ENCODE peak calls at places on chromosomes 4 and X, in five cellular contexts. G is lung, Z is pancreas, C is left lung, O is keratinocyte. T is an unnamed sample.

GRCh38 chr4:8920969-8921368 is 49.3 kb upstream of the HMX1 start:
- DNase-seq in G (peak; percentile 23), C (no peak), Z (no peak), O (no peak), T (no peak)

GRCh38 chr4:127586922-127587571 is 45.7 kb upstream of the INTU start:
- DNase-seq in Z (no peak), G (no peak), O (no peak), C (no peak), T (no peak)

GRCh38 chr4:124902111-124902510 is 189.6 kb upstream of the ANKRD50 start:
- DNase-seq in Z (no peak), O (no peak), G (no peak), C (no peak), T (no peak)

GRCh38 chr4:56575820-56576429 is 70.3 kb downstream of the ARL9 start:
- DNase-seq in Z (no peak), C (no peak), G (no peak), O (no peak), T (peak; percentile 7)

GRCh38 chr4:168553714-168554370 is 57.0 kb downstream of the PALLD start:
- DNase-seq in O (no peak), G (no peak), Z (no peak), C (no peak), T (no peak)

GRCh38 chrX:46649421-46650260 is 76.1 kb downstream of the CHST7 start:
- DNase-seq in Z (no peak), C (peak; percentile 43), O (no peak), G (no peak), T (no peak)

GRCh38 chrX:49206543-49206942 is 6.5 kb upstream of the SYP start:
- DNase-seq in G (no peak), O (no peak), C (no peak), Z (no peak), T (no peak)

GRCh38 chrX:22135994-22136684 is 104.0 kb downstream of the PHEX start:
- DNase-seq in O (no peak), G (no peak), C (no peak), Z (no peak), T (peak; percentile 42)

GRCh38 chr4:53895137-53895536 is 169.3 kb downstream of the CHIC2 start:
- DNase-seq in C (no peak), O (no peak), G (no peak), Z (no peak), T (no peak)

GRCh38 chr4:112520598-112521122 is 4.7 kb upstream of the NEUROG2 start:
- DNase-seq in G (no peak), Z (no peak), O (no peak), C (no peak), T (no peak)

GRCh38 chr4:55553442-55553841 is 6.7 kb upstream of the CLOCK start:
- DNase-seq in C (peak; percentile 33), G (peak; percentile 44), O (no peak), Z (no peak), T (no peak)

GRCh38 chr4:132123870-132124623 is 1025.0 kb upstream of the PCDH10 start:
- DNase-seq in C (no peak), O (no peak), Z (no peak), G (no peak), T (no peak)

GRCh38 chr4:142600952-142601351 is 245.1 kb downstream of the INPP4B start:
- DNase-seq in C (no peak), Z (no peak), O (no peak), G (no peak), T (no peak)

GRCh38 chr4:36587909-36588472 is 306.6 kb downstream of the DTHD1 start:
- DNase-seq in C (no peak), Z (no peak), O (no peak), G (no peak), T (no peak)

DNA sequence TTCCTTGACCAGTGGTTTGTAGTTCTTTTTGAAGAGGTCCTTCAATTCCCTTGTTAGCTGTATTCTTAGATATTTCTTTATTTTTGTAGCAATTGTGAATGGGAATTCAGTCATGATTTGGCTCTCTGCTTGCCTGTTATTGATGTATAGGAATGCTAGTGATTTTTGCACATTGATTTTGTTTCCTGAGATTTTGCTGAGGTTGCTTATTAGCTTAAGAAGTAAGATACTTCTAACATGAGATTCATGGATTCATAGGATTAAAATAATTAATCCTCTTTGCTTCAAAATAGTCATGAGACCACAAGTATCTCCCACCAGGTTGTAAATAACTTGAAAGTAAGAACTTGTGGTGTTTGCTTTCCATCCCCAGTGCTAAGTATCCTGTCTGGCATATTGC is 308.9 kb downstream of the DTHD1 start:
- DNase-seq in G (no peak), C (no peak), Z (no peak), O (no peak), T (no peak)
- H3K9me3 ChIP-seq in G (peaks cover 5% of the 10 kb centered on the region), C (peaks cover 15% of the 10 kb centered on the region), Z (no peaks in the 10 kb centered on the region), O (no peaks in the 10 kb centered on the region), T (no peaks in the 10 kb centered on the region)

GRCh38 chrX:35442421-35442820 is 355.7 kb upstream of the MAGEB16 start:
- DNase-seq in C (no peak), Z (no peak), G (no peak), O (no peak), T (no peak)

GRCh38 chrX:35439042-35439639 is 359.0 kb upstream of the MAGEB16 start:
- DNase-seq in O (no peak), G (no peak), C (no peak), Z (no peak), T (no peak)

GRCh38 chrX:35439692-35440091 is 358.4 kb upstream of the MAGEB16 start:
- DNase-seq in G (no peak), C (no peak), Z (no peak), O (no peak), T (no peak)
- H3K9me3 ChIP-seq in G (no peaks in the 10 kb centered on the region), C (no peaks in the 10 kb centered on the region), Z (no peaks in the 10 kb centered on the region), O (no peaks in the 10 kb centered on the region), T (no peaks in the 10 kb centered on the region)

DNA sequence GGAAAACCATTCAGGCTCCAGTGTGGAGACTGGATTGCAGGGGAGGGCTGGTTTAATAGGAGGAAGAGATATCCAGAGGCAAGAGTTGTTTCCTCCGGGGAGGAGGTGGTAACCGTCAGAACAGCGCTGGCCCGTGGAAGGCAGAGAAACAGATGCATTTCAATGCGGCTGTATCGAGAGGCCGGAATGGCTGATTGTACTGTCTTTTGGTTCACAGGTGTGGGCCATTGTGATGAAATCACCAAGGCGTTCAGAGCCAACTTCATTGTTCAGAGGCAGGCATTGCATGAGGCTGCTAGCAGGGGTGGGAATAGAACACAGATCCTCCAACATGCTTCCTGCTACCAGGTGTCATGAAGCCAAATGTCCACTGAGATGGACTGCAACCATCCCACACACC is 53.0 kb downstream of the SHOX start:
- DNase-seq in O (no peak), Z (no peak), G (no peak), C (no peak), T (no peak)
- H3K9me3 ChIP-seq in O (peaks cover 14% of the 10 kb centered on the region), Z (no peaks in the 10 kb centered on the region), G (peaks cover 5% of the 10 kb centered on the region), C (peaks cover 3% of the 10 kb centered on the region), T (no peaks in the 10 kb centered on the region)

GRCh38 chr4:26334366-26334765 is 13.6 kb downstream of the RBPJ start:
- DNase-seq in Z (no peak), O (no peak), C (no peak), G (no peak), T (no peak)
- H3K9me3 ChIP-seq in Z (no peaks in the 10 kb centered on the region), O (no peaks in the 10 kb centered on the region), C (no peaks in the 10 kb centered on the region), G (no peaks in the 10 kb centered on the region), T (no peaks in the 10 kb centered on the region)

GRCh38 chrX:16848541-16848940 is 21.6 kb downstream of the RBBP7 start:
- DNase-seq in Z (no peak), C (no peak), G (no peak), O (no peak), T (no peak)
- H3K9me3 ChIP-seq in Z (no peaks in the 10 kb centered on the region), C (no peaks in the 10 kb centered on the region), G (no peaks in the 10 kb centered on the region), O (no peaks in the 10 kb centered on the region), T (no peaks in the 10 kb centered on the region)

GRCh38 chrX:103236296-103236695 is 18.7 kb downstream of the TCEAL8 start:
- DNase-seq in C (no peak), O (no peak), Z (no peak), G (no peak), T (no peak)
- H3K9me3 ChIP-seq in C (no peaks in the 10 kb centered on the region), O (no peaks in the 10 kb centered on the region), Z (no peaks in the 10 kb centered on the region), G (no peaks in the 10 kb centered on the region), T (no peaks in the 10 kb centered on the region)

DNA sequence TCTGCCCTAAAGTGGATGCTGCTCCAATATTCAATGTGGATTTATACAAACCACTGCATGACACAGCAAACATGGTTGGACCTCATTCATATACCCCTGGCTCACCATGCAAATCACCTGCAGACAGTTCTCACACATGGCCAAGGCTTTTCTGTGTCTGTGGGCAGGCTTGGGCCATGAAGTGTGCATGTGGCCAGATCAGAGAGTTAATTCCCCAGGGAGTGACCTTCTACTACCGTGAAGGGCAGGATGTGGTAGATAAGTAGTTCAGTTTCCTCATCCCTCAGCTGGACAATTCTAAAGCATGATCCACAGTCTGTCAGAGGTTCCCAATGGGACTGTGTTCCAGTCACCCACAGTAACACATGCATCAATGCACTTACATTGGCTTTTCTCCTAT is 24.6 kb upstream of the BCLAF3 start:
- DNase-seq in Z (no peak), G (no peak), C (no peak), O (no peak), T (no peak)
- H3K9me3 ChIP-seq in Z (no peaks in the 10 kb centered on the region), G (peaks cover 16% of the 10 kb centered on the region), C (peaks cover 10% of the 10 kb centered on the region), O (peaks cover 3% of the 10 kb centered on the region), T (no peaks in the 10 kb centered on the region)

GRCh38 chrX:536616-537015 is 94.0 kb upstream of the SHOX start:
- DNase-seq in G (no peak), C (no peak), O (no peak), Z (no peak), T (no peak)

GRCh38 chrX:534804-535203 is 95.8 kb upstream of the SHOX start:
- DNase-seq in C (no peak), Z (no peak), O (no peak), G (no peak), T (no peak)

GRCh38 chrX:542179-542578 is 88.4 kb upstream of the SHOX start:
- DNase-seq in Z (no peak), C (no peak), O (no peak), G (no peak), T (no peak)

GRCh38 chrX:538311-538710 is 92.3 kb upstream of the SHOX start:
- DNase-seq in C (no peak), G (no peak), Z (no peak), O (no peak), T (no peak)

GRCh38 chrX:537156-537555 is 93.4 kb upstream of the SHOX start:
- DNase-seq in O (no peak), C (no peak), Z (no peak), G (no peak), T (no peak)
- H3K9me3 ChIP-seq in O (peaks cover 10% of the 10 kb centered on the region), C (peaks cover 8% of the 10 kb centered on the region), Z (no peaks in the 10 kb centered on the region), G (peaks cover 3% of the 10 kb centered on the region), T (no peaks in the 10 kb centered on the region)

DNA sequence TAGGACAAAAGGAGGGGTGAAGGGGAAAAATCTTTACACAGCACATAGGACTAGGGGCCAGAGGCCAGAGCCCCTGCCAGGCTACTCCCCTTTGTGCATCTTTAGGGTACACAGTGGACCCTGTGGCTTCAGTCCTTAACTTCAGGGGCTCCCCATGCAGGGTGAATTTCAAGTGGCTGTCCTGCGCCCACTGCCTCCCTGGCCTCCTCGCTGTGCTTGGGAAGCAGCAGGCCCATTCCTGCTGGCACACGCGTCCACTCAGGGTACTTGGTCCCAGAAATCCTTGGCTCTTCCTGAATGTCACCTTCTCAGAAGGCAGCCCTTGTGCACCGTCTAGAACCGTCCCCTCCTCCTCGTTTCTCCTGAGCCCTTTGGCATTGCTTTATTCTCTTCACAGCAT is 139.0 kb upstream of the PSAPL1 start:
- DNase-seq in C (no peak), Z (no peak), G (no peak), O (no peak), T (no peak)
- H3K9me3 ChIP-seq in C (peaks cover 56% of the 10 kb centered on the region), Z (no peaks in the 10 kb centered on the region), G (peaks cover 58% of the 10 kb centered on the region), O (peaks cover 39% of the 10 kb centered on the region), T (no peaks in the 10 kb centered on the region)

T was measured in naive thymus-derived CD4-positive, alpha-beta T cell.